ENCODE peak calls at places on chromosomes 5 and 9, in eight cellular contexts. One of them, this sample, is unnamed.

GRCh38 chr9:134475051-134475790 is 149.0 kb downstream of the RXRA start:
- DNase-seq in lower lobe of right lung: peak
- DNase-seq in RWPE1: no peak
- DNase-seq in GM06990: no peak
- DNase-seq in lung: peak
- DNase-seq in PC-9: no peak
- DNase-seq in breast epithelium: peak
- DNase-seq in GM12878: no peak
- DNase-seq in this sample: peak

GRCh38 chr9:113756476-113757198 is 119.5 kb upstream of the ZNF618 start:
- DNase-seq in GM12878: no peak
- DNase-seq in lung: peak
- DNase-seq in RWPE1: no peak
- DNase-seq in PC-9: no peak
- DNase-seq in lower lobe of right lung: no peak
- DNase-seq in GM06990: no peak
- DNase-seq in breast epithelium: no peak
- DNase-seq in this sample: no peak

GRCh38 chr5:172492097-172492840 is 37.9 kb upstream of the SH3PXD2B start:
- DNase-seq in breast epithelium: no peak
- DNase-seq in GM12878: no peak
- DNase-seq in lower lobe of right lung: no peak
- DNase-seq in PC-9: no peak
- DNase-seq in RWPE1: no peak
- DNase-seq in GM06990: no peak
- DNase-seq in lung: no peak
- DNase-seq in this sample: no peak

GRCh38 chr5:1133510-1134255 is 21.8 kb upstream of the SLC12A7 start:
- DNase-seq in PC-9: no peak
- DNase-seq in GM12878: no peak
- DNase-seq in RWPE1: no peak
- DNase-seq in lung: no peak
- DNase-seq in GM06990: peak
- DNase-seq in breast epithelium: no peak
- DNase-seq in lower lobe of right lung: no peak
- DNase-seq in this sample: no peak

GRCh38 chr5:96175090-96175489 is 213.4 kb upstream of the ELL2 start:
- DNase-seq in breast epithelium: no peak
- DNase-seq in GM12878: peak
- DNase-seq in lung: no peak
- DNase-seq in lower lobe of right lung: no peak
- DNase-seq in RWPE1: peak
- DNase-seq in GM06990: peak
- DNase-seq in PC-9: no peak
- DNase-seq in this sample: no peak

GRCh38 chr5:141877478-141878185 is 578 bp downstream of the PCDH1 start:
- DNase-seq in lung: no peak
- DNase-seq in lower lobe of right lung: no peak
- DNase-seq in RWPE1: peak
- DNase-seq in PC-9: peak
- DNase-seq in breast epithelium: no peak
- DNase-seq in GM06990: no peak
- DNase-seq in GM12878: no peak
- DNase-seq in this sample: no peak

GRCh38 chr9:109320338-109320733 is 523 bp downstream of the EPB41L4B start:
- DNase-seq in GM12878: no peak
- DNase-seq in lower lobe of right lung: no peak
- DNase-seq in lung: no peak
- DNase-seq in RWPE1: no peak
- DNase-seq in GM06990: peak
- DNase-seq in breast epithelium: no peak
- DNase-seq in PC-9: peak
- DNase-seq in this sample: no peak

GRCh38 chr9:136991993-136992818 is at the start of gene PAXX:
- DNase-seq in RWPE1: peak
- DNase-seq in GM06990: peak
- DNase-seq in GM12878: no peak
- DNase-seq in lower lobe of right lung: peak
- DNase-seq in breast epithelium: peak
- DNase-seq in lung: peak
- DNase-seq in PC-9: peak
- DNase-seq in this sample: peak

GRCh38 chr9:124844291-124844690 is 9.0 kb upstream of the WDR38 start:
- DNase-seq in RWPE1: no peak
- DNase-seq in breast epithelium: no peak
- DNase-seq in lower lobe of right lung: no peak
- DNase-seq in GM06990: no peak
- DNase-seq in GM12878: no peak
- DNase-seq in PC-9: no peak
- DNase-seq in lung: no peak
- DNase-seq in this sample: no peak

GRCh38 chr5:127916875-127917573 is 166.5 kb upstream of the SLC12A2 start:
- DNase-seq in breast epithelium: no peak
- DNase-seq in GM12878: no peak
- DNase-seq in lower lobe of right lung: no peak
- DNase-seq in PC-9: no peak
- DNase-seq in RWPE1: no peak
- DNase-seq in lung: no peak
- DNase-seq in GM06990: no peak
- DNase-seq in this sample: no peak

GRCh38 chr5:71978216-71978615 is 129.1 kb upstream of the MAP1B start:
- DNase-seq in GM06990: no peak
- DNase-seq in lung: no peak
- DNase-seq in RWPE1: no peak
- DNase-seq in GM12878: no peak
- DNase-seq in breast epithelium: no peak
- DNase-seq in PC-9: no peak
- DNase-seq in lower lobe of right lung: no peak
- DNase-seq in this sample: no peak

GRCh38 chr9:124066783-124067563 is 55.4 kb downstream of the LHX2 start:
- DNase-seq in breast epithelium: no peak
- DNase-seq in RWPE1: no peak
- DNase-seq in lower lobe of right lung: no peak
- DNase-seq in PC-9: no peak
- DNase-seq in lung: no peak
- DNase-seq in GM06990: no peak
- DNase-seq in GM12878: no peak
- DNase-seq in this sample: peak

GRCh38 chr5:170434953-170435605 is 45.9 kb upstream of the KCNMB1 start:
- DNase-seq in lower lobe of right lung: peak
- DNase-seq in PC-9: peak
- DNase-seq in GM06990: peak
- DNase-seq in GM12878: no peak
- DNase-seq in breast epithelium: peak
- DNase-seq in RWPE1: peak
- DNase-seq in lung: peak
- DNase-seq in this sample: peak

GRCh38 chr9:91541744-91542143 is 118.1 kb upstream of the NFIL3 start:
- DNase-seq in breast epithelium: no peak
- DNase-seq in RWPE1: no peak
- DNase-seq in lung: no peak
- DNase-seq in lower lobe of right lung: no peak
- DNase-seq in GM06990: no peak
- DNase-seq in GM12878: no peak
- DNase-seq in PC-9: no peak
- DNase-seq in this sample: peak

GRCh38 chr5:81409845-81410369 is 16.0 kb upstream of the ACOT12 start:
- DNase-seq in RWPE1: no peak
- DNase-seq in lung: no peak
- DNase-seq in GM12878: no peak
- DNase-seq in lower lobe of right lung: no peak
- DNase-seq in PC-9: no peak
- DNase-seq in GM06990: no peak
- DNase-seq in breast epithelium: no peak
- DNase-seq in this sample: no peak

GRCh38 chr5:160075073-160075472 is 44.2 kb downstream of the PWWP2A start:
- DNase-seq in RWPE1: no peak
- DNase-seq in GM06990: no peak
- DNase-seq in PC-9: no peak
- DNase-seq in GM12878: no peak
- DNase-seq in lung: no peak
- DNase-seq in lower lobe of right lung: no peak
- DNase-seq in breast epithelium: no peak
- DNase-seq in this sample: no peak

GRCh38 chr5:57258943-57259342 is 85.1 kb downstream of the GPBP1 start:
- DNase-seq in GM06990: no peak
- DNase-seq in breast epithelium: no peak
- DNase-seq in lung: no peak
- DNase-seq in PC-9: no peak
- DNase-seq in GM12878: no peak
- DNase-seq in lower lobe of right lung: no peak
- DNase-seq in RWPE1: no peak
- DNase-seq in this sample: no peak

GRCh38 chr5:159426694-159427093 is 96.4 kb upstream of the IL12B start:
- DNase-seq in lung: no peak
- DNase-seq in lower lobe of right lung: no peak
- DNase-seq in breast epithelium: no peak
- DNase-seq in RWPE1: no peak
- DNase-seq in GM12878: no peak
- DNase-seq in PC-9: no peak
- DNase-seq in GM06990: no peak
- DNase-seq in this sample: no peak

GRCh38 chr9:77841739-77842386 is 189.7 kb downstream of the GNAQ start:
- DNase-seq in lung: no peak
- DNase-seq in breast epithelium: no peak
- DNase-seq in RWPE1: no peak
- DNase-seq in GM12878: peak
- DNase-seq in PC-9: no peak
- DNase-seq in lower lobe of right lung: no peak
- DNase-seq in GM06990: no peak
- DNase-seq in this sample: peak
- TF ChIP-seq CTCF in lung: no peak
- TF ChIP-seq CTCF in breast epithelium: no peak
- TF ChIP-seq CTCF in RWPE1: no peak
- TF ChIP-seq CTCF in GM12878: peak
- TF ChIP-seq CTCF in PC-9: peak
- TF ChIP-seq CTCF in lower lobe of right lung: peak
- TF ChIP-seq CTCF in GM06990: peak
- TF ChIP-seq CTCF in this sample: peak

GRCh38 chr9:129362287-129363098 is 184.4 kb upstream of the IER5L start:
- DNase-seq in RWPE1: no peak
- DNase-seq in GM06990: no peak
- DNase-seq in breast epithelium: peak
- DNase-seq in PC-9: peak
- DNase-seq in lower lobe of right lung: peak
- DNase-seq in lung: no peak
- DNase-seq in GM12878: no peak
- DNase-seq in this sample: peak
- TF ChIP-seq CTCF in RWPE1: no peak
- TF ChIP-seq CTCF in GM06990: no peak
- TF ChIP-seq CTCF in breast epithelium: peak
- TF ChIP-seq CTCF in PC-9: peak
- TF ChIP-seq CTCF in lower lobe of right lung: no peak
- TF ChIP-seq CTCF in lung: no peak
- TF ChIP-seq CTCF in GM12878: no peak
- TF ChIP-seq CTCF in this sample: peak

GRCh38 chr9:73683862-73684591 is 532.4 kb downstream of the ANXA1 start:
- DNase-seq in GM06990: no peak
- DNase-seq in PC-9: no peak
- DNase-seq in RWPE1: peak
- DNase-seq in lung: no peak
- DNase-seq in lower lobe of right lung: no peak
- DNase-seq in GM12878: no peak
- DNase-seq in breast epithelium: no peak
- DNase-seq in this sample: peak
- TF ChIP-seq CTCF in GM06990: peak
- TF ChIP-seq CTCF in PC-9: peak
- TF ChIP-seq CTCF in RWPE1: peak
- TF ChIP-seq CTCF in lung: no peak
- TF ChIP-seq CTCF in lower lobe of right lung: no peak
- TF ChIP-seq CTCF in GM12878: peak
- TF ChIP-seq CTCF in breast epithelium: no peak
- TF ChIP-seq CTCF in this sample: peak

GRCh38 chr5:139481580-139482049 is 943 bp downstream of the STING1 start:
- DNase-seq in PC-9: no peak
- DNase-seq in GM06990: no peak
- DNase-seq in GM12878: no peak
- DNase-seq in breast epithelium: peak
- DNase-seq in RWPE1: peak
- DNase-seq in lower lobe of right lung: peak
- DNase-seq in lung: no peak
- DNase-seq in this sample: peak
- TF ChIP-seq CTCF in PC-9: no peak
- TF ChIP-seq CTCF in GM06990: peak
- TF ChIP-seq CTCF in GM12878: no peak
- TF ChIP-seq CTCF in breast epithelium: no peak
- TF ChIP-seq CTCF in RWPE1: no peak
- TF ChIP-seq CTCF in lower lobe of right lung: peak
- TF ChIP-seq CTCF in lung: no peak
- TF ChIP-seq CTCF in this sample: peak

This sample was measured in bronchial epithelial cell.